ENCODE peak calls at places on chromosomes 13 and 19, in seven cellular contexts. F is cardiac muscle cell, Z is transverse colon, I is stomach, W is dorsolateral prefrontal cortex, Y is fibroblast of lung, H is right lobe of liver. A is an unnamed sample.

GRCh38 chr19:52115526-52116053 is 20.0 kb upstream of the ZNF841 start:
- DNase-seq in W (no peak), F (no peak), H (no peak), Y (no peak), I (no peak), Z (no peak), A (no peak)

GRCh38 chr13:74647991-74648390 is 513.8 kb upstream of the KLF12 start:
- DNase-seq in F (peak; percentile 8), I (no peak), Z (no peak), H (no peak), Y (no peak), W (no peak), A (no peak)

GRCh38 chr13:50513528-50513863 is 330.0 kb downstream of the DLEU7 start:
- DNase-seq in H (no peak), W (no peak), I (no peak), Z (no peak), Y (no peak), F (no peak), A (no peak)

GRCh38 chr13:89584058-89584457 is 1763.4 kb upstream of the MIR17HG start:
- DNase-seq in Z (no peak), F (no peak), Y (peak; percentile 51), I (no peak), H (no peak), W (no peak), A (no peak)

GRCh38 chr19:52206481-52206880 is 16.6 kb downstream of the PPP2R1A start:
- DNase-seq in H (no peak), Z (no peak), Y (no peak), I (no peak), W (no peak), F (no peak), A (no peak)

GRCh38 chr19:44202470-44202869 is 9.9 kb upstream of the ZNF227 start:
- DNase-seq in F (no peak), Z (no peak), Y (peak; percentile 68), H (no peak), W (no peak), I (no peak), A (no peak)

GRCh38 chr13:99996177-99996705 is 14.7 kb downstream of the ZIC2 start:
- DNase-seq in I (no peak), F (no peak), Z (no peak), W (no peak), H (no peak), Y (peak; percentile 45), A (no peak)

GRCh38 chr13:38202730-38203129 is 146.9 kb upstream of the UFM1 start:
- DNase-seq in F (no peak), W (no peak), H (no peak), Y (no peak), I (no peak), Z (no peak), A (no peak)

GRCh38 chr13:72726721-72727416 is 560 bp downstream of the MZT1 start:
- DNase-seq in F (peak; percentile 56), Z (peak; percentile 63), I (peak; percentile 29), Y (peak; percentile 5), H (peak; percentile 72), W (no peak), A (peak; percentile 69)

GRCh38 chr13:93086329-93086728 is 140.3 kb upstream of the GPC6 start:
- DNase-seq in I (no peak), W (no peak), H (no peak), Z (no peak), Y (no peak), F (no peak), A (no peak)

GRCh38 chr19:58003153-58003828 is 671 bp upstream of the ZNF606 start:
- DNase-seq in W (no peak), I (no peak), H (no peak), Y (peak; percentile 42), Z (no peak), F (peak; percentile 42), A (no peak)

GRCh38 chr19:46303702-46304397 is 7.0 kb downstream of the HIF3A start:
- DNase-seq in F (peak; percentile 84), I (peak; percentile 97), H (peak; percentile 71), W (no peak), Z (peak; percentile 95), Y (peak; percentile 74), A (peak; percentile 90)

GRCh38 chr13:85816413-85816812 is 17.2 kb upstream of the SLITRK6 start:
- DNase-seq in F (no peak), Z (no peak), I (no peak), H (no peak), W (no peak), Y (peak; percentile 35), A (no peak)

GRCh38 chr13:113750554-113751399 is 8.2 kb upstream of the TMEM255B start:
- DNase-seq in Y (no peak), Z (no peak), I (no peak), F (no peak), H (peak; percentile 16), W (no peak), A (no peak)

GRCh38 chr13:72139192-72139591 is 272.2 kb upstream of the DACH1 start:
- DNase-seq in Z (no peak), H (no peak), F (no peak), I (no peak), Y (no peak), W (no peak), A (no peak)

DNA sequence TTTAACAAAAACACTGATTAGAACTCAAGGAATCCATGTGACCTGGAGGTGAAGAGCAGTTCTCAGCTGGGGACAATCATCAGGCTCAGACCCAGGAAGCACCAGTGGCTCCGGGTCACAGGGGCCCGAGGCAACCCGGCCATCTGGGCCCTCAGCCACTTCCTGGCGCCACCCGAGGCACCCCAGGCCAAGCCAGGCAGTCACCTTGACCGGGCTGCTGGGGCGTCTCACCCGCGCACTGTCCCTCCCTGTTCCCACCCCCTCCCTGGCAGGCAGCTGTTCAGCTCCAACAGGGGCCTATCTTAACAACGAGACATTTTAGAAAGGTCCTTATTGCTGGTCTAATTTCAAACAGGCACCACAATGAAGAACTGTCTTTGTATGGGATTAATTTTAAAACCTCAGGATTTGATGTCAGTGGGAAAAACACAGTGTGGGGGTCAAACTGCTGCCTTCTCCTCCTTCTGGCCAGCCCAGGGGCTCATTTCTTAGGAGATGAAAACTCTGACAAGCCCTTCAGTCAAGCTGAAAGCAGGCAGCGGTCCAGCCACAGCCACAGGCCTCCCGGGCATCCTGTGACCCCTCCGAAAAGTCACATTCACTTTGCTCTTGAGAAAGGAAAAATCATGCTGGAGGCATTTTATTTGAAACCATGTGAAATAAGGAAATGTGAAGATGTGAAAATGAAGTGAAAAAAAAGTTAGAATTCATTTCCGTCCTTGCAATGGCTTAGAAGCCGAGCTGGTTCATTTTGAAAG is 83.3 kb downstream of the KCTD15 start:
- DNase-seq in F (no peak), H (peak; percentile 86), I (no peak), Z (no peak), Y (no peak), W (no peak), A (no peak)
- H3K27ac ChIP-seq in F (peak overlapping the region; percentile 65), H (peak overlapping the region; percentile 15), I (no peak overlapping the region), Z (no peak overlapping the region), Y (no peak overlapping the region), W (no peak overlapping the region), A (no peak overlapping the region)

GRCh38 chr19:22595918-22596341 is 38.2 kb upstream of the ZNF492 start:
- DNase-seq in W (no peak), F (no peak), Y (no peak), Z (no peak), I (no peak), H (no peak), A (no peak)
- H3K4me3 ChIP-seq in W (peak overlapping the region; percentile 16), F (no peak overlapping the region), Y (no peak overlapping the region), Z (no peak overlapping the region), I (no peak overlapping the region), H (no peak overlapping the region), A (no peak overlapping the region)

GRCh38 chr19:38011426-38011825 is 104.4 kb downstream of the SIPA1L3 start:
- DNase-seq in I (no peak), Y (no peak), H (no peak), Z (no peak), F (no peak), W (no peak), A (no peak)
- H3K27ac ChIP-seq in I (no peak overlapping the region), Y (no peak overlapping the region), H (no peak overlapping the region), Z (no peak overlapping the region), F (no peak overlapping the region), W (no peak overlapping the region), A (no peak overlapping the region)

GRCh38 chr13:58056411-58056810 is 424.9 kb downstream of the PCDH17 start:
- DNase-seq in F (no peak), Y (no peak), W (no peak), H (no peak), Z (no peak), I (no peak), A (no peak)

GRCh38 chr13:58048670-58049069 is 417.1 kb downstream of the PCDH17 start:
- DNase-seq in Z (no peak), I (no peak), F (no peak), W (no peak), Y (peak; percentile 2), H (no peak), A (no peak)

DNA sequence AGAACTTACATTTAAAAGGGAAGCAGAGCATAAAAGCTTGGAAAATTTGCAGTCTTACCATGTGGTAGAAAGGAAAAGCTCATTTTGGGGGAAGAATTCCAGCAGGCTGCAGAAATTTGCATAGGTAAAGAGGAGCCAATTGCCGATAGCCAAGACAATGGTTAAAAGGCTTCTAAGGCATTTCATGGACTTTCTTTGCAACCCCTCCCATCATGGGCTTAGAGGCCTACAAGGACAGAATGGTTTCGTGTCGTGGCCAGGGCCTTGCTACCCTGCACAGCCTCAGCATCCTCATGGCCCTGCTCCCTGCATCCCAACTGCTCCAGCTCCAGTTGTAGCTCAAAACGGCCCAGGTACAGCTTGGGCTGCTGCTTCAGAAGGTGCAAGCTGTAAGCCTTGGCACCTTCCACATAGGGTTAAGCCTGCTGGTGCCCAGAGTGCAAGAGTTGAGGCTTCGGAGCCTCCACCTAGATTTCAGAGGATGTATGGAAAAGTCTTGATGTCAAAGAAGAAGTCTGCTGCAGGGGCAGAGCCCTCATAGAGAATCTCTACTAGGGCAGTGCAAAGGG is 420.3 kb downstream of the PCDH17 start:
- DNase-seq in Y (no peak), W (no peak), Z (no peak), H (no peak), F (no peak), I (no peak), A (no peak)
- H3K4me3 ChIP-seq in Y (no peak overlapping the region), W (no peak overlapping the region), Z (no peak overlapping the region), H (no peak overlapping the region), F (no peak overlapping the region), I (no peak overlapping the region), A (no peak overlapping the region)

DNA sequence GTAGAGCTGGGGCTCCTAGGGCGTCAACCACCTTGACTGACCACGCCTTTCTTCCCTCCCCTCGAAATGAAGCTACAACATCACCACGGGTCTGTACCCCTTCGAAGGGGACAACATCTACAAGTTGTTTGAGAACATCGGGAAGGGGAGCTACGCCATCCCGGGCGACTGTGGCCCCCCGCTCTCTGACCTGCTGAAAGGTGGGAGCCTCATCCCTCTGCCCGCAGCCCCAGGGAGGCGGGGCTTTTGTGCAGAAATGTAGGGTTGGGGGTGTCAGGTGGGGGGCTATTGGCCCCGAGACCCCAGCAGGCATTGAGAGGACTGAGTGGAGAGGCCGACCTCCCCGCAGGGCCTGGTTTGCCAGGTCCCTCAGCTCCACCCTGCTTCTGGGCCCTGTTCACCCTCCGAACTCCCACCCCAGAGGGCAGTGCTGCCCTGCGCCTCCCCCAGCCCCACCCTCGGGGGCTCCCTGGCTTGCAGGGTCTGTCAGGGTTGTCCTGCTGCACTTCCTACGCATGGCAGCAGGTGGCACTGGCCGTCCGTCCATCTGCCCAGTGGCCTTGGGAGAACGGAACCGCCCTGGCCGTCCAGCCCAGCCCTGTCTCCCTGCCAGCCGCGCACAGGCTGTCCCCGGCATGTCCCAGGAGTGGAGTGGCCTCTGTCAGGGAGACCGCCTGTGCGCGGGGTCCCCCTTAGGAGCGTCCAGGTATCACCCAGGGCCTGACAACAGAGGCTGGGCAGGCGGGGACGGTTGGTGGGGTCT is 15.7 kb downstream of the STK11 start:
- DNase-seq in W (peak; percentile 62), H (peak; percentile 80), I (peak; percentile 82), F (no peak), Y (peak; percentile 59), Z (no peak), A (peak; percentile 83)
- H3K27ac ChIP-seq in W (no peak overlapping the region), H (no peak overlapping the region), I (peak overlapping the region; percentile 66), F (peak overlapping the region; percentile 2), Y (no peak overlapping the region), Z (no peak overlapping the region), A (peak overlapping the region; percentile 57)